ENCODE peak calls at places on chromosomes 12 and 14, in nine cellular contexts. L is endothelial cell, J is stomach, R is A549, D is WTC11, Z is fibroblast of lung, O is ovary, A is heart left ventricle, N is transverse colon. M is an unnamed sample.

GRCh38 chr12:38445040-38445439 is 128.5 kb downstream of the ALG10B start:
- DNase-seq in N (no peak), A (no peak), L (no peak), O (no peak), D (no peak), R (no peak), J (no peak), Z (no peak), M (no peak)

GRCh38 chr12:7017870-7018349 is 366 bp downstream of the LPCAT3 start:
- DNase-seq in A (no peak), Z (no peak), O (no peak), R (peak), L (no peak), J (peak), D (no peak), N (peak), M (no peak)

GRCh38 chr14:103801459-103801858 is 45.9 kb downstream of the PPP1R13B start:
- DNase-seq in D (no peak), N (no peak), R (no peak), L (no peak), Z (peak), O (no peak), J (no peak), A (no peak), M (peak)

GRCh38 chr12:52655720-52656124 is 3.7 kb upstream of the KRT2 start:
- DNase-seq in L (no peak), Z (no peak), J (peak), D (no peak), O (no peak), A (no peak), N (no peak), R (no peak), M (peak)

GRCh38 chr14:43411841-43412240 is 1095.2 kb downstream of the FSCB start:
- DNase-seq in N (no peak), J (no peak), L (no peak), D (no peak), R (no peak), Z (peak), A (no peak), O (no peak), M (peak)

GRCh38 chr12:16946691-16947090 is 340.7 kb upstream of the LMO3 start:
- DNase-seq in R (no peak), L (no peak), N (no peak), A (no peak), J (no peak), O (no peak), Z (no peak), D (no peak), M (peak)

GRCh38 chr12:91482231-91482630 is 299.6 kb upstream of the DCN start:
- DNase-seq in A (no peak), N (no peak), L (no peak), O (no peak), D (no peak), Z (no peak), R (no peak), J (no peak), M (no peak)

GRCh38 chr12:121915841-121916321 is 2.5 kb upstream of the CFAP251 start:
- DNase-seq in J (no peak), L (no peak), D (no peak), O (no peak), N (no peak), A (no peak), R (no peak), Z (no peak), M (no peak)

GRCh38 chr14:92609955-92610354 is 96.4 kb downstream of the RIN3 start:
- DNase-seq in R (no peak), Z (peak), D (no peak), N (no peak), A (no peak), O (no peak), J (no peak), L (no peak), M (peak)

GRCh38 chr14:24853446-24853845 is 196.5 kb downstream of the STXBP6 start:
- DNase-seq in O (no peak), Z (no peak), L (no peak), N (no peak), A (no peak), R (no peak), J (no peak), D (no peak), M (no peak)

GRCh38 chr12:102095677-102096263 is 24.1 kb downstream of the NUP37 start:
- DNase-seq in Z (peak), L (no peak), A (no peak), O (no peak), J (no peak), N (no peak), D (no peak), R (peak), M (peak)

GRCh38 chr12:39581592-39581991 is 38.0 kb downstream of the ABCD2 start:
- DNase-seq in L (no peak), N (no peak), Z (peak), R (no peak), D (no peak), O (no peak), J (no peak), A (no peak), M (peak)

GRCh38 chr12:68477256-68477655 is 133.4 kb upstream of the RAP1B start:
- DNase-seq in N (no peak), O (no peak), J (no peak), D (no peak), R (no peak), Z (no peak), L (no peak), A (no peak), M (no peak)

GRCh38 chr14:101587403-101587998 is 26.2 kb downstream of the DIO3 start:
- DNase-seq in O (no peak), J (no peak), R (no peak), L (no peak), Z (no peak), N (no peak), D (no peak), A (no peak), M (no peak)

GRCh38 chr12:88623777-88624548 is 43.7 kb upstream of the KITLG start:
- DNase-seq in D (no peak), J (no peak), N (no peak), R (no peak), O (no peak), L (no peak), Z (no peak), A (no peak), M (no peak)

GRCh38 chr14:36582011-36582873 is at the start of gene NKX2-8:
- DNase-seq in L (peak), Z (no peak), J (no peak), A (no peak), R (peak), D (peak), O (no peak), N (no peak), M (peak)

GRCh38 chr12:51351913-51352532 is 5.5 kb upstream of the CELA1 start:
- DNase-seq in O (no peak), J (no peak), D (peak), N (peak), R (peak), L (peak), Z (peak), A (no peak), M (peak)

GRCh38 chr12:86914716-86915115 is 658.5 kb upstream of the MGAT4C start:
- DNase-seq in A (no peak), D (peak), N (no peak), L (peak), Z (peak), R (peak), J (no peak), O (no peak), M (peak)

GRCh38 chr12:68406134-68406576 is 74.0 kb upstream of the MDM1 start:
- DNase-seq in Z (peak), N (peak), D (peak), J (peak), R (peak), A (peak), O (peak), L (peak), M (peak)

GRCh38 chr14:73312697-73313096 is 75.4 kb downstream of the PAPLN start:
- DNase-seq in O (no peak), N (no peak), L (no peak), J (no peak), A (no peak), R (no peak), D (no peak), Z (no peak), M (no peak)

GRCh38 chr14:54338696-54339317 is 58.0 kb upstream of the CDKN3 start:
- DNase-seq in D (no peak), Z (peak), N (no peak), L (peak), O (no peak), A (no peak), R (peak), J (no peak), M (peak)

GRCh38 chr12:19927661-19928060 is 440.7 kb upstream of the PDE3A start:
- DNase-seq in N (no peak), L (no peak), A (no peak), R (no peak), O (no peak), J (no peak), Z (no peak), D (no peak), M (no peak)
- TF ChIP-seq CTCF in N (no peak), L (no peak), A (no peak), R (no peak), O (no peak), J (no peak), Z (no peak), D (no peak), M (no peak)

GRCh38 chr12:28799337-28799736 is 349.7 kb upstream of the FAR2 start:
- DNase-seq in D (no peak), O (no peak), L (no peak), A (no peak), J (no peak), N (no peak), Z (no peak), R (no peak), M (no peak)

GRCh38 chr12:28793767-28794166 is 355.3 kb upstream of the FAR2 start:
- DNase-seq in D (no peak), N (no peak), J (no peak), O (no peak), A (no peak), R (no peak), Z (no peak), L (no peak), M (no peak)

GRCh38 chr12:28795306-28795705 is 353.8 kb upstream of the FAR2 start:
- DNase-seq in Z (peak), R (no peak), D (no peak), O (no peak), A (no peak), J (no peak), L (no peak), N (no peak), M (peak)

GRCh38 chr12:28800129-28800528 is 348.9 kb upstream of the FAR2 start:
- DNase-seq in N (no peak), A (no peak), Z (no peak), D (no peak), R (no peak), L (no peak), J (no peak), O (no peak), M (no peak)

DNA sequence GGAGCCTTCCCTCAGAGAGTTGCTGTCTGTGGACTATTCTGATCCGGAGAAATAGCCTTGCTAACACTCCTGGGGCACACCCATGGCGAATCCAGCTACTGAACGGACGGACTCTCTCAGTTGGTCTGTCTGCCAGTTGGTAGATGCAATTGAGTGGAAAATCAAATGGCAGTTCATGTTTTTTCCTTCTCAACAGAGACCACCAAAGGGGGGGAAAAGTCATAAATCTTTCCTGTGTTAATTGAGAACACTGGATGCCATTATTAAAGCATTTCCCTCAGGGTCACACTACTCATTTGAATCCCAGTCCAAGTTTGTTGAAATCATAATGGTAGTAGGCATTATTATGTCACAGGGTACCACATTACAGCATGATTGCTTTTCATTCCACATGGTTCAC is 354.3 kb upstream of the FAR2 start:
- DNase-seq in D (no peak), N (no peak), A (no peak), J (no peak), R (no peak), O (no peak), L (no peak), Z (no peak), M (no peak)
- TF ChIP-seq CTCF in D (no peak), N (no peak), A (no peak), J (no peak), R (no peak), O (no peak), L (no peak), Z (no peak), M (no peak)

GRCh38 chr14:77623201-77623600 is 6.8 kb upstream of the SPTLC2 start:
- DNase-seq in L (no peak), O (no peak), N (no peak), R (no peak), J (no peak), Z (no peak), A (no peak), D (no peak), M (no peak)
- TF ChIP-seq CTCF in L (no peak), O (no peak), N (no peak), R (no peak), J (no peak), Z (no peak), A (no peak), D (no peak), M (no peak)

GRCh38 chr14:69398053-69398817 is at the start of the genes ERH and SLC39A9:
- DNase-seq in D (peak), Z (peak), O (peak), L (peak), J (peak), N (peak), R (peak), A (peak), M (peak)

GRCh38 chr14:69399750-69400149 is 1.3 kb downstream of the SLC39A9 start:
- DNase-seq in L (no peak), Z (no peak), D (no peak), N (no peak), J (no peak), R (no peak), A (no peak), O (no peak), M (no peak)

GRCh38 chr14:69395929-69396328 is 2.2 kb downstream of the ERH start:
- DNase-seq in R (no peak), A (no peak), O (no peak), N (no peak), J (no peak), Z (peak), L (no peak), D (no peak), M (no peak)

GRCh38 chr14:69398818-69399210 is 322 bp downstream of the SLC39A9 start:
- DNase-seq in A (no peak), J (no peak), Z (no peak), L (peak), D (no peak), O (no peak), N (no peak), R (no peak), M (peak)

GRCh38 chr14:69400154-69400553 is 1.7 kb downstream of the SLC39A9 start:
- DNase-seq in J (no peak), R (no peak), O (no peak), N (no peak), A (no peak), D (no peak), Z (no peak), L (no peak), M (no peak)
- TF ChIP-seq CTCF in J (no peak), R (no peak), O (no peak), N (no peak), A (no peak), D (no peak), Z (no peak), L (no peak), M (no peak)

GRCh38 chr12:113232232-113232615 is 11.0 kb downstream of the TPCN1 start:
- DNase-seq in J (peak), R (no peak), D (no peak), Z (no peak), O (no peak), N (no peak), L (no peak), A (no peak), M (no peak)

GRCh38 chr12:113231275-113232231 is 10.3 kb downstream of the TPCN1 start:
- DNase-seq in L (no peak), O (no peak), A (no peak), R (no peak), D (no peak), N (no peak), Z (peak), J (peak), M (peak)

GRCh38 chr12:113234483-113234882 is 13.2 kb downstream of the TPCN1 start:
- DNase-seq in L (no peak), O (no peak), J (peak), D (no peak), N (no peak), A (no peak), Z (no peak), R (no peak), M (no peak)

GRCh38 chr12:113233967-113234366 is 12.7 kb downstream of the TPCN1 start:
- DNase-seq in J (no peak), O (no peak), A (no peak), Z (no peak), D (no peak), R (no peak), N (no peak), L (no peak), M (no peak)

DNA sequence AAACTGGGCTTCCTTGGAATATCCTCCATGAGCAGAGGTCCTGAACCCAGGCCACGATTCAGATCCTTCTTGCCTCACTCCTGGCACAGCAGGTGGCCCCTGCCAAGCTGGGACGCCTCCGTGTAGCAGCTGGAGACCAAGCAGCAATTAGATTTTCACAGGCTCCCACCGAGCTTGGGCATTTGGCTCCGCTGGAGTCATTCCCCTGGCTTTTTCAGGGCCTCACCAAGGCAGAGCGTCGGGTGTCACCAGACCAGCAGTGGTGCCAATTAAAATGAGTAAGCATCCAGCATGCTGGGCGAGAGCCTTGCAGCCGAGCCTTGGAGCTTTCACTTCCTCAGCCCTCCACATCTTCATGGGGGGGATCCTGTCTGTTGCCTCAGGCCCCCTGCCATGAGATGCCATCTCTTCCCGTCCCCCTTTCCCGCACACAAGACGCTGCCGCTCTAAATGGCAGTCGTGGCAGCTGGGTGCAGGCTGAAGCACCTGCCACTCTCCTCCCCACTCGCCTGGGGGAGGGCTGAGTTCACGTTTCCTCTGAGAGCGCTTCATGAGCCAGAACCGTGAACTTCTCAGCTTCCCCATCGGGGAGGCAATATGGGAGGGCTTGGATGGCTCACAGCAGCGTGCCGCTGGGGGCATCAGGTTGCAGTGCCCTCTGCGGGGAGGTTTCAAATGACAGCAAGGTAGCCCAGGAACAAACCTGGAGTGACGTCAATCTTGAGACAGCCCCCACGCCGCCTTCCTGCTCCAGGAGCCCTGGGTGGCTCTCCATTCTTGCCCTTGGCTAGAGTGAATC is 11.7 kb downstream of the TPCN1 start:
- DNase-seq in Z (no peak), R (no peak), N (peak), A (peak), J (peak), L (no peak), D (peak), O (no peak), M (peak)
- TF ChIP-seq CTCF in Z (no peak), R (no peak), N (no peak), A (no peak), J (no peak), L (no peak), D (no peak), O (no peak), M (no peak)

M was measured in MCF 10A.